ENCODE peak calls at places on chromosomes 1 and 21, in nine cellular contexts. Y is PC-3; U is CD8-positive, alpha-beta T cell; A is heart right ventricle; S is tibial nerve; T is endodermal cell; I is testis; G is transverse colon; N is dorsolateral prefrontal cortex. Q is an unnamed sample.
A peak's percentile ranks its signal among the peaks of the same experiment; 100 is the strongest.

GRCh38 chr1:85297855-85298629 is 21.6 kb upstream of the BCL10 start:
- DNase-seq in Y (peak; percentile 99), U (peak; percentile 70), A (no peak), S (no peak), T (no peak), I (no peak), G (no peak), N (peak; percentile 60), Q (peak; percentile 96)

GRCh38 chr1:162855461-162856150 is 5.4 kb downstream of the CCDC190 start:
- DNase-seq in Y (peak; percentile 33), U (no peak), A (no peak), S (no peak), T (no peak), I (no peak), G (no peak), N (no peak), Q (peak; percentile 60)

GRCh38 chr1:17611991-17612390 is 72.5 kb downstream of the ARHGEF10L start:
- DNase-seq in Y (peak; percentile 27), U (no peak), A (no peak), S (no peak), T (no peak), I (no peak), G (no peak), N (no peak), Q (no peak)

GRCh38 chr1:37875833-37876232 is 16.4 kb upstream of the MTF1 start:
- DNase-seq in Y (peak; percentile 42), U (no peak), A (no peak), S (no peak), T (peak; percentile 47), I (no peak), G (no peak), N (no peak), Q (peak; percentile 11)

GRCh38 chr1:26482921-26483320 is 10.7 kb downstream of the HMGN2 start:
- DNase-seq in Y (no peak), U (no peak), A (no peak), S (no peak), T (peak; percentile 40), I (no peak), G (no peak), N (no peak), Q (no peak)

GRCh38 chr1:169044296-169044695 is 62.2 kb upstream of the ATP1B1 start:
- DNase-seq in Y (peak; percentile 59), U (peak; percentile 60), A (no peak), S (no peak), T (no peak), I (no peak), G (no peak), N (no peak), Q (no peak)

GRCh38 chr1:211623510-211623909 is 44.5 kb upstream of the SLC30A1 start:
- DNase-seq in Y (no peak), U (no peak), A (no peak), S (no peak), T (no peak), I (no peak), G (no peak), N (no peak), Q (no peak)

GRCh38 chr21:25573409-25574206 is 33.7 kb downstream of the MRPL39 start:
- DNase-seq in Y (peak; percentile 97), U (no peak), A (no peak), S (no peak), T (no peak), I (no peak), G (no peak), N (no peak), Q (peak; percentile 98)

GRCh38 chr21:24514081-24514733 is 1093.1 kb downstream of the MRPL39 start:
- DNase-seq in Y (peak; percentile 57), U (no peak), A (no peak), S (no peak), T (no peak), I (no peak), G (no peak), N (no peak), Q (no peak)

GRCh38 chr1:234460652-234461051 is 18.3 kb downstream of the TARBP1 start:
- DNase-seq in Y (no peak), U (no peak), A (no peak), S (no peak), T (no peak), I (no peak), G (no peak), N (no peak), Q (no peak)

GRCh38 chr1:76938304-76938703 is 71.0 kb downstream of the ST6GALNAC5 start:
- DNase-seq in Y (no peak), U (no peak), A (no peak), S (no peak), T (no peak), I (no peak), G (no peak), N (no peak), Q (no peak)

GRCh38 chr1:44688760-44689446 is 14.4 kb downstream of the ARMH1 start:
- DNase-seq in Y (peak; percentile 63), U (no peak), A (no peak), S (no peak), T (no peak), I (peak; percentile 21), G (peak; percentile 16), N (no peak), Q (no peak)

GRCh38 chr1:83555871-83556270 is 443.1 kb downstream of the TTLL7 start:
- DNase-seq in Y (no peak), U (no peak), A (no peak), S (no peak), T (no peak), I (no peak), G (no peak), N (no peak), Q (no peak)

GRCh38 chr1:210477328-210477924 is 148.7 kb downstream of the HHAT start:
- DNase-seq in Y (peak; percentile 50), U (no peak), A (no peak), S (no peak), T (no peak), I (no peak), G (no peak), N (no peak), Q (no peak)

GRCh38 chr1:245578306-245578705 is 423.5 kb downstream of the KIF26B start:
- DNase-seq in Y (no peak), U (no peak), A (no peak), S (no peak), T (no peak), I (no peak), G (no peak), N (no peak), Q (no peak)

GRCh38 chr21:27425172-27425571 is 458.3 kb upstream of the ADAMTS5 start:
- DNase-seq in Y (no peak), U (no peak), A (no peak), S (no peak), T (peak; percentile 43), I (no peak), G (no peak), N (no peak), Q (no peak)

GRCh38 chr1:108200627-108201106 is 524 bp upstream of the SLC25A24 start:
- DNase-seq in Y (peak; percentile 72), U (peak; percentile 60), A (no peak), S (no peak), T (peak; percentile 57), I (peak; percentile 65), G (peak; percentile 50), N (peak; percentile 50), Q (peak; percentile 49)

GRCh38 chr1:69787151-69787550 is 219.4 kb downstream of the LRRC7 start:
- DNase-seq in Y (no peak), U (no peak), A (no peak), S (no peak), T (peak; percentile 57), I (no peak), G (no peak), N (no peak), Q (no peak)

GRCh38 chr21:34039678-34040382 is 33.5 kb upstream of the MRPS6 start:
- DNase-seq in Y (no peak), U (no peak), A (no peak), S (no peak), T (peak; percentile 66), I (no peak), G (no peak), N (no peak), Q (no peak)

GRCh38 chr1:15364740-15365139 is 44.9 kb upstream of the EFHD2 start:
- DNase-seq in Y (no peak), U (no peak), A (no peak), S (no peak), T (no peak), I (no peak), G (no peak), N (no peak), Q (no peak)
- TF ChIP-seq CTCF in Y (peak; percentile 26), U (no peak), A (no peak), S (no peak), T (peak; percentile 35), I (no peak), G (no peak), N (no peak), Q (peak; percentile 12)

DNA sequence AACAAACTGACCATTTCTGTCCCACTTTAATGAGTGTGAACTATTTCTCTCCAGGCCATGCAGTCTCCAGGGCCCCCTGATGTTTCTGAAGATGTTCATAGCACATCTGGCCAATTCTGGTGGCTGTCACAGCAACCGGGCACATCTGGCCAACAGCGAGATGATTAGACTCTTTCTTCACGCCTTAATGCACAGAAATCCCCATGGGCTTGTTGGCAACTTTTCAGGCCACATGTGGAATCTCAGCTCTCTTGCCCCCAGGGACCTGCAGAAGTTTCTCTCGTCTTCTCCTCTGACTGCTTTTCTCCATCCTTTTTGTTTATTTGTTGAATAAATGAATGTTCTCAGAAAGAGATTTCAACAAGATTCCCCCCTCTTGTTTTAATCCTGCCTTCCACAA is 71.2 kb upstream of the HMGB4 start:
- DNase-seq in Y (no peak), U (no peak), A (no peak), S (no peak), T (no peak), I (no peak), G (no peak), N (no peak), Q (no peak)
- H3K27ac ChIP-seq in Y (no peak overlapping the region), U (no peak overlapping the region), A (no peak overlapping the region), S (no peak overlapping the region), T (no peak overlapping the region), I (no peak overlapping the region), G (no peak overlapping the region), N (no peak overlapping the region), Q (no peak overlapping the region)

GRCh38 chr1:23804183-23804582 is 3.6 kb upstream of the GALE start:
- DNase-seq in Y (no peak), U (no peak), A (no peak), S (no peak), T (peak; percentile 57), I (no peak), G (no peak), N (no peak), Q (no peak)
- TF ChIP-seq CTCF in Y (peak; percentile 18), U (no peak), A (no peak), S (no peak), T (peak; percentile 64), I (no peak), G (no peak), N (no peak), Q (peak; percentile 52)

DNA sequence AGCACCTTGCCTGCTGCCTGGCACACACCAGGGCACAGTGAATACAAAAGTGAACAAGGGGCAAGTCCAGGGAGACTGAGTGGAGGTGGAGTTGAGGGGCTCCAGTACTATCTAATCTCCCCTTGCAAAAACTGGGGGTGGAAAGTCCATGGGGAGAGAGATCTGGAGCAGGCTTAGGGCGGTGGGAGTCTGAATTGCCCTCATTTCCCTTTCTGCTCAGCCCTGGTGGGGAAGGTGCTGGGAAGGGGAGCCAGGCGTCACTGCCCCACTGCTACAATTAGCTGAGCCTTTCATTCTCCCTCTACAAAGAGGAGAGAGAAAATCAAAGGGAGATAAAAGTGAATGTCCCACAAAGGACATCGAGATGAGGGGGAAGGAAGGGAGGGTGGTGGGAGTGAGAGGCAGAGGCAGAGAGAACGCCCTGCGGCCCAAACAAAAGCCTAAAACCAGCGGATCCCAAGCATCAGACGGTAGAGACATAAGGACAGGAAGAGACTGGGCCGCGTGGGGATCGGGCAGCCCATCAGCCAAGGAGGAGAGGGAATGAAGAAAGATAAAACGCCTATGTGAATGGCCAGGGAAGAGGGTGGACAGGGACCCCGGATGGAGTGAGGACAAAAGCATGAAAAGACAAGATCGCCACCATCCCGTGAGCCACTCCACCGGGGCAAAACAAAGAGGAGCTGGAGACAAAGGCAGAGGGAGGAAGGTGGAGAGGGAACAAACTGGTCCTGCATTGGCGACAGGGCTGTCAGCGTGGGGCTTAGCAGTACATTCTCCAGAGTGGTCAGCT is 46.8 kb upstream of the SOX13 start:
- DNase-seq in Y (no peak), U (no peak), A (no peak), S (no peak), T (peak; percentile 66), I (no peak), G (no peak), N (no peak), Q (no peak)
- H3K27ac ChIP-seq in Y (no peak overlapping the region), U (no peak overlapping the region), A (no peak overlapping the region), S (no peak overlapping the region), T (peak overlapping the region; percentile 76), I (no peak overlapping the region), G (no peak overlapping the region), N (no peak overlapping the region), Q (no peak overlapping the region)